ENCODE peak calls at places on chromosome 12, in five cellular contexts. B is progenitor cell of endocrine pancreas, Y is HAP-1, F is NCI-H187, E is HepG2. I is an unnamed sample.

GRCh38 chr12:108806350-108806749 is 51.0 kb downstream of the SSH1 start:
- DNase-seq in B (no peak), Y (no peak), F (no peak), E (no peak), I (no peak)

GRCh38 chr12:12671850-12672660 is 23.9 kb downstream of the GPR19 start:
- DNase-seq in B (no peak), Y (no peak), F (no peak), E (no peak), I (no peak)

GRCh38 chr12:52615208-52615868 is 3.0 kb downstream of the KRT73 start:
- DNase-seq in B (no peak), Y (no peak), F (no peak), E (no peak), I (no peak)

GRCh38 chr12:15706010-15706676 is 83.0 kb downstream of the EPS8 start:
- DNase-seq in B (no peak), Y (no peak), F (no peak), E (no peak), I (no peak)

GRCh38 chr12:69066420-69067373 is 133.7 kb upstream of the CPM start:
- DNase-seq in B (no peak), Y (no peak), F (peak; percentile 17), E (no peak), I (no peak)

GRCh38 chr12:48157016-48157888 is at the start of gene ASB8:
- DNase-seq in B (peak; percentile 98), Y (peak; percentile 98), F (peak; percentile 99), E (peak; percentile 98), I (peak; percentile 97)

GRCh38 chr12:2094597-2094996 is 41.8 kb downstream of the CACNA1C start:
- DNase-seq in B (no peak), Y (no peak), F (no peak), E (no peak), I (no peak)

GRCh38 chr12:3252416-3252815 is 175.2 kb downstream of the TSPAN9 start:
- DNase-seq in B (no peak), Y (no peak), F (no peak), E (no peak), I (no peak)

GRCh38 chr12:48977290-48978281 is 536 bp upstream of the WNT1 start:
- DNase-seq in B (peak; percentile 56), Y (no peak), F (no peak), E (peak; percentile 59), I (no peak)

GRCh38 chr12:103326190-103326589 is 169.6 kb downstream of the C12orf42 start:
- DNase-seq in B (no peak), Y (peak; percentile 8), F (no peak), E (peak; percentile 20), I (no peak)

GRCh38 chr12:65655074-65655493 is 169.2 kb upstream of the HMGA2 start:
- DNase-seq in B (no peak), Y (no peak), F (no peak), E (no peak), I (no peak)

GRCh38 chr12:98838282-98838681 is 193.2 kb downstream of the APAF1 start:
- DNase-seq in B (no peak), Y (no peak), F (no peak), E (no peak), I (no peak)

GRCh38 chr12:24039113-24039525 is 89.6 kb upstream of the SOX5 start:
- DNase-seq in B (no peak), Y (no peak), F (no peak), E (peak; percentile 96), I (no peak)

GRCh38 chr12:100468126-100468525 is 5.5 kb upstream of the NR1H4 start:
- DNase-seq in B (no peak), Y (peak; percentile 56), F (no peak), E (no peak), I (no peak)

GRCh38 chr12:19646599-19646998 is 207.3 kb downstream of the AEBP2 start:
- DNase-seq in B (no peak), Y (no peak), F (no peak), E (no peak), I (no peak)

GRCh38 chr12:69906411-69907216 is 81.6 kb downstream of the MYRFL start:
- DNase-seq in B (no peak), Y (no peak), F (no peak), E (no peak), I (no peak)

GRCh38 chr12:77064891-77065360 is 443 bp downstream of the E2F7 start:
- DNase-seq in B (no peak), Y (peak; percentile 9), F (no peak), E (no peak), I (no peak)

GRCh38 chr12:50637870-50638481 is 125.9 kb upstream of the ATF1 start:
- DNase-seq in B (no peak), Y (peak; percentile 68), F (no peak), E (peak; percentile 40), I (no peak)

GRCh38 chr12:62632521-62632920 is 165.9 kb downstream of the MON2 start:
- DNase-seq in B (peak; percentile 14), Y (no peak), F (no peak), E (peak; percentile 5), I (no peak)

GRCh38 chr12:93851245-93851665 is 174.1 kb downstream of the CRADD start:
- DNase-seq in B (no peak), Y (no peak), F (no peak), E (no peak), I (no peak)

GRCh38 chr12:73629893-73630872 is 907.5 kb upstream of the ATXN7L3B start:
- DNase-seq in B (no peak), Y (peak; percentile 36), F (no peak), E (no peak), I (no peak)

GRCh38 chr12:40534828-40535227 is 157.4 kb upstream of the CNTN1 start:
- DNase-seq in B (no peak), Y (no peak), F (no peak), E (no peak), I (no peak)

I was measured in CMK.